ENCODE peak calls at places on chromosomes 3 and 15, in six cellular contexts. G, E, S, Z, K and I are unnamed samples.

GRCh38 chr3:128794067-128794768 is 68.2 kb downstream of the RAB7A start:
- DNase-seq in G (no peak), E (no peak), S (peak), Z (no peak), K (peak), I (peak)

GRCh38 chr15:23069496-23070166 is 30.3 kb upstream of the TUBGCP5 start:
- DNase-seq in G (no peak), E (peak), S (no peak), Z (no peak), K (no peak), I (no peak)

GRCh38 chr3:126834596-126835471 is 130.8 kb downstream of the CHCHD6 start:
- DNase-seq in G (no peak), E (no peak), S (no peak), Z (no peak), K (no peak), I (no peak)

GRCh38 chr3:194140520-194141414 is 4.8 kb downstream of the HES1 start:
- DNase-seq in G (no peak), E (peak), S (no peak), Z (no peak), K (peak), I (peak)

GRCh38 chr15:63013052-63013808 is 29.3 kb upstream of the TPM1 start:
- DNase-seq in G (no peak), E (peak), S (no peak), Z (no peak), K (peak), I (peak)

GRCh38 chr3:134242649-134243637 is 7.7 kb downstream of the RYK start:
- DNase-seq in G (no peak), E (no peak), S (no peak), Z (no peak), K (peak), I (peak)

GRCh38 chr3:183553263-183554026 is 2.1 kb downstream of the KLHL6 start:
- DNase-seq in G (no peak), E (no peak), S (no peak), Z (no peak), K (no peak), I (no peak)

GRCh38 chr3:32106929-32107362 is 526 bp downstream of the GPD1L start:
- DNase-seq in G (no peak), E (no peak), S (no peak), Z (no peak), K (no peak), I (peak)

GRCh38 chr3:177578488-177578887 is 381.2 kb upstream of the TBL1XR1 start:
- DNase-seq in G (no peak), E (no peak), S (no peak), Z (no peak), K (no peak), I (no peak)

GRCh38 chr15:63211549-63211948 is 22.1 kb downstream of the RAB8B start:
- DNase-seq in G (no peak), E (no peak), S (no peak), Z (no peak), K (no peak), I (no peak)